ENCODE peak calls at places on chromosomes 6 and 20, in five cellular contexts. One of them, this sample, is unnamed.

GRCh38 chr6:11277275-11278206 is 45.1 kb upstream of the NEDD9 start:
- DNase-seq in astrocyte: peak; percentile 93
- DNase-seq in GM23338: peak; percentile 88
- DNase-seq in A549: peak; percentile 15
- DNase-seq in endothelial cell of umbilical vein: peak; percentile 71
- DNase-seq in this sample: peak; percentile 69

GRCh38 chr20:47189060-47189459 is 167.4 kb downstream of the ZMYND8 start:
- DNase-seq in astrocyte: peak; percentile 8
- DNase-seq in GM23338: no peak
- DNase-seq in A549: no peak
- DNase-seq in endothelial cell of umbilical vein: no peak
- DNase-seq in this sample: no peak

GRCh38 chr6:131014080-131014776 is 48.8 kb downstream of the EPB41L2 start:
- DNase-seq in astrocyte: no peak
- DNase-seq in GM23338: no peak
- DNase-seq in A549: no peak
- DNase-seq in endothelial cell of umbilical vein: peak; percentile 23
- DNase-seq in this sample: no peak

GRCh38 chr20:32446301-32447100 is 88.4 kb downstream of the ASXL1 start:
- DNase-seq in astrocyte: no peak
- DNase-seq in GM23338: no peak
- DNase-seq in A549: no peak
- DNase-seq in endothelial cell of umbilical vein: no peak
- DNase-seq in this sample: no peak

GRCh38 chr6:19812512-19813119 is 24.6 kb upstream of the ID4 start:
- DNase-seq in astrocyte: peak; percentile 39
- DNase-seq in GM23338: peak; percentile 66
- DNase-seq in A549: peak; percentile 26
- DNase-seq in endothelial cell of umbilical vein: peak; percentile 17
- DNase-seq in this sample: peak; percentile 60

GRCh38 chr6:3231213-3232016 is 4.0 kb upstream of the TUBB2B start:
- DNase-seq in astrocyte: peak; percentile 59
- DNase-seq in GM23338: peak; percentile 93
- DNase-seq in A549: peak; percentile 62
- DNase-seq in endothelial cell of umbilical vein: peak; percentile 46
- DNase-seq in this sample: peak; percentile 70

GRCh38 chr6:40900791-40901190 is 138.2 kb downstream of the UNC5CL start:
- DNase-seq in astrocyte: no peak
- DNase-seq in GM23338: no peak
- DNase-seq in A549: no peak
- DNase-seq in endothelial cell of umbilical vein: no peak
- DNase-seq in this sample: no peak

GRCh38 chr20:2463616-2464365 is 6.8 kb downstream of the SNRPB start:
- DNase-seq in astrocyte: no peak
- DNase-seq in GM23338: no peak
- DNase-seq in A549: no peak
- DNase-seq in endothelial cell of umbilical vein: no peak
- DNase-seq in this sample: no peak

GRCh38 chr6:32685603-32686002 is 19.1 kb upstream of the HLA-DQB1 start:
- DNase-seq in astrocyte: peak; percentile 6
- DNase-seq in GM23338: no peak
- DNase-seq in A549: no peak
- DNase-seq in endothelial cell of umbilical vein: no peak
- DNase-seq in this sample: no peak

GRCh38 chr20:50333856-50334255 is 143.2 kb downstream of the CEBPB start:
- DNase-seq in astrocyte: peak; percentile 94
- DNase-seq in GM23338: no peak
- DNase-seq in A549: no peak
- DNase-seq in endothelial cell of umbilical vein: no peak
- DNase-seq in this sample: peak; percentile 73

GRCh38 chr6:29926795-29927427 is 15.4 kb upstream of the HLA-A start:
- DNase-seq in astrocyte: no peak
- DNase-seq in GM23338: peak; percentile 86
- DNase-seq in A549: peak; percentile 9
- DNase-seq in endothelial cell of umbilical vein: peak; percentile 47
- DNase-seq in this sample: no peak

GRCh38 chr6:79949235-79949634 is 1.9 kb upstream of the ELOVL4 start:
- DNase-seq in astrocyte: peak; percentile 46
- DNase-seq in GM23338: peak; percentile 99
- DNase-seq in A549: peak; percentile 9
- DNase-seq in endothelial cell of umbilical vein: peak; percentile 53
- DNase-seq in this sample: peak; percentile 66

GRCh38 chr6:166713608-166714510 is 86.8 kb upstream of the RPS6KA2 start:
- DNase-seq in astrocyte: no peak
- DNase-seq in GM23338: no peak
- DNase-seq in A549: no peak
- DNase-seq in endothelial cell of umbilical vein: peak; percentile 58
- DNase-seq in this sample: no peak

GRCh38 chr6:133040025-133040838 is 200.9 kb upstream of the EYA4 start:
- DNase-seq in astrocyte: peak; percentile 1
- DNase-seq in GM23338: peak; percentile 59
- DNase-seq in A549: peak; percentile 4
- DNase-seq in endothelial cell of umbilical vein: peak; percentile 53
- DNase-seq in this sample: peak; percentile 55

GRCh38 chr20:10316582-10316981 is 98.0 kb downstream of the SNAP25 start:
- DNase-seq in astrocyte: no peak
- DNase-seq in GM23338: peak; percentile 28
- DNase-seq in A549: no peak
- DNase-seq in endothelial cell of umbilical vein: peak; percentile 35
- DNase-seq in this sample: peak; percentile 57

GRCh38 chr20:31758521-31758920 is 19.4 kb downstream of the TPX2 start:
- DNase-seq in astrocyte: no peak
- DNase-seq in GM23338: no peak
- DNase-seq in A549: no peak
- DNase-seq in endothelial cell of umbilical vein: no peak
- DNase-seq in this sample: no peak

GRCh38 chr20:48283470-48284110 is 498.3 kb upstream of the SULF2 start:
- DNase-seq in astrocyte: peak; percentile 99
- DNase-seq in GM23338: no peak
- DNase-seq in A549: no peak
- DNase-seq in endothelial cell of umbilical vein: peak; percentile 99
- DNase-seq in this sample: peak; percentile 93

GRCh38 chr20:18144541-18145099 is 7.0 kb downstream of the KAT14 start:
- DNase-seq in astrocyte: no peak
- DNase-seq in GM23338: peak; percentile 17
- DNase-seq in A549: no peak
- DNase-seq in endothelial cell of umbilical vein: no peak
- DNase-seq in this sample: peak; percentile 88

GRCh38 chr6:79868098-79868722 is 79.1 kb downstream of the ELOVL4 start:
- DNase-seq in astrocyte: peak; percentile 41
- DNase-seq in GM23338: peak; percentile 95
- DNase-seq in A549: peak; percentile 44
- DNase-seq in endothelial cell of umbilical vein: peak; percentile 81
- DNase-seq in this sample: peak; percentile 80

GRCh38 chr6:125792680-125793079 is 1.9 kb downstream of the NCOA7 start:
- DNase-seq in astrocyte: peak; percentile 39
- DNase-seq in GM23338: no peak
- DNase-seq in A549: no peak
- DNase-seq in endothelial cell of umbilical vein: peak; percentile 86
- DNase-seq in this sample: no peak

GRCh38 chr6:3911130-3911529 is 62.0 kb downstream of the FAM50B start:
- DNase-seq in astrocyte: no peak
- DNase-seq in GM23338: no peak
- DNase-seq in A549: no peak
- DNase-seq in endothelial cell of umbilical vein: peak; percentile 55
- DNase-seq in this sample: peak; percentile 38

GRCh38 chr6:144485531-144485930 is 200.4 kb downstream of the UTRN start:
- DNase-seq in astrocyte: no peak
- DNase-seq in GM23338: no peak
- DNase-seq in A549: no peak
- DNase-seq in endothelial cell of umbilical vein: no peak
- DNase-seq in this sample: no peak

GRCh38 chr6:41470341-41471063 is 75.7 kb upstream of the FOXP4 start:
- DNase-seq in astrocyte: peak; percentile 34
- DNase-seq in GM23338: peak; percentile 70
- DNase-seq in A549: no peak
- DNase-seq in endothelial cell of umbilical vein: no peak
- DNase-seq in this sample: no peak

DNA sequence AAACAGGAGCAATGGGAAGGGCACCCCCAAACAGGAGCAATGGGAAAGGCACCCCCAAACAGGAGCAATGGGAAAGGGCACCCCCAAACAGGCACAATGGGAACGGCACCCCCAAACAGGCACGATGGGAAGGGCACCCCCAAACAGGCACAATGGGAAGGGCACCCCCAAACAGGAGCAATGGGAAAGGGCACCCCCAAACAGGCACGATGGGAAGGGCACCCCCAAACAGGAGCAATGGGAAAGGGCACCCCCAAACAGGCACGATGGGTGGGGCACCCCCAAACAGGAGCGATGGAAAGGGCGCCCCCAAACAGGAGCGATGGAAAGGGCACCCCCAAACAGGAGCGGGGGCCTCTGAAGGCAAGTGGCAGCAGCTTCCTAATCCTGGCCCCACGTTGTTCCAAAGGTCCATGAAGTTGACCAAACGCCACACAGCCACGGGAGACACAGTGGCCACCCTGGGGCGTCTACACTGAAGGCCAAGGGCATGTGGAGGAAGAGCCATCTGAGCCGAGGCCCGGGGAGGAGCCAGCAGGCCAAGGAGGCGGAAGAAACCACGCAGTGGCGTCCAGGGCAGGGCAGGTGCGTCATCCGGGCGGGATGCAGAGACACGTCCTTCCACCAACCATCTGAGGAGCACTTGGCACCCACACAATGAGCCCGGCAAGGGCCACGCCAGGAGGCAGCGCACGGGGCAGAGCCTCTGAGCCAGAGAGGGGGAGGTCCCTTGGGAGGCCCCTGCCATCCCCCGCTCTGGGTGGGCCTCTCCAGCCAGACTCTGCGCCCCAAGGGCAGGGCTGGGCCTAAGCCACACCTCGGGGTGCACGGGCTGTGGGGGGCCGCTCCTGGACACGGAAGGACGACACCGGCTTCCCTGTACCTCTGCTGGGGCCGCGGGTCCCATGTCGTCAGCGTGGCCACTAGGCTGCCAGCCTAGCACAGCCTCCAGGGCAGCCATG is 21.5 kb upstream of the NTSR1 start:
- DNase-seq in astrocyte: no peak
- DNase-seq in GM23338: no peak
- DNase-seq in A549: no peak
- DNase-seq in endothelial cell of umbilical vein: no peak
- DNase-seq in this sample: no peak
- H3K4me2 ChIP-seq in astrocyte: no peak overlapping the region
- H3K4me2 ChIP-seq in GM23338: no peak overlapping the region
- H3K4me2 ChIP-seq in A549: no peak overlapping the region
- H3K4me2 ChIP-seq in endothelial cell of umbilical vein: no peak overlapping the region
- H3K4me2 ChIP-seq in this sample: peak overlapping the region; percentile 77

DNA sequence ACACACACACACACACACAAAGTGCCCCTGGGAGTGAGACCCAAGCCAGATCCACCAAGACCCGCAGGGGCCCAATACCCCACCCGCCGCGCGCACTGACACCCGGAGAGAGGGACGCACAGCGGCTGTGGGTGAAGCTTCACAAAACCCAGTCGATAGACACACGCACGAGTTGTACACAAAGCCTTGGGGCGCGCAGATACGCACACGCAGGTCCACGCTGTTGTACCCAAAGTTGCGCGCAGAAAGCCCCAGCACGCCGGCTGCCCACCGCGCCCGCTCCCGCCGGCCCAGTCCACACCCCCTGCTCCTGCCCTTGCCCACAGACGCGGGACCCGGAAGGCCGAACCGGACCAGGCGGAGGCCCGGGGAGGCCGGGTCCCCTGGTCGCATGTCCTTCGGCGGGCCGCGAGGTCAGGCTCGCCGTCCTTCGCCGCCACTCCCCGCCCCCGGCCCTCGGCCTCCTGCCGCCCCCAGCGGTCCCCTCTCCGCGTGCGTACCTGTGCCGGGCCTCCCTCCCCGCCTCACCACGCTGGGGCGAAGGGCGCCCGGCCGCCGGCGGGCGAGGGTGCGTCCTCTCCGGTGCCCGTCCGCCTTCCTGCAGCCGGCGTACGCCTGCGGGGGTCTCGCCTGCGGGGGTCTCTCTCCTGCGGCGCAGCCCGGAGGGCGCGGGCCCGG is at the start of gene TMEM74B:
- DNase-seq in astrocyte: no peak
- DNase-seq in GM23338: peak; percentile 52
- DNase-seq in A549: no peak
- DNase-seq in endothelial cell of umbilical vein: no peak
- DNase-seq in this sample: no peak
- H3K4me2 ChIP-seq in astrocyte: peak within 1 kb of the TSS; percentile 54
- H3K4me2 ChIP-seq in GM23338: peak within 1 kb of the TSS; percentile 83
- H3K4me2 ChIP-seq in A549: peak within 1 kb of the TSS; percentile 93
- H3K4me2 ChIP-seq in endothelial cell of umbilical vein: peak within 1 kb of the TSS; percentile 12
- H3K4me2 ChIP-seq in this sample: peak within 1 kb of the TSS; percentile 81

GRCh38 chr6:31558318-31558625 is 10.9 kb downstream of the NFKBIL1 start:
- DNase-seq in astrocyte: no peak
- DNase-seq in GM23338: no peak
- DNase-seq in A549: no peak
- DNase-seq in endothelial cell of umbilical vein: no peak
- DNase-seq in this sample: no peak

GRCh38 chr6:31558631-31559500 is 11.5 kb downstream of the NFKBIL1 start:
- DNase-seq in astrocyte: no peak
- DNase-seq in GM23338: no peak
- DNase-seq in A549: no peak
- DNase-seq in endothelial cell of umbilical vein: peak; percentile 46
- DNase-seq in this sample: no peak

GRCh38 chr6:31559958-31560696 is 12.0 kb upstream of the LTA start:
- DNase-seq in astrocyte: peak; percentile 46
- DNase-seq in GM23338: peak; percentile 15
- DNase-seq in A549: no peak
- DNase-seq in endothelial cell of umbilical vein: peak; percentile 99
- DNase-seq in this sample: peak; percentile 65

GRCh38 chr6:31560697-31561058 is 11.4 kb upstream of the LTA start:
- DNase-seq in astrocyte: no peak
- DNase-seq in GM23338: no peak
- DNase-seq in A549: no peak
- DNase-seq in endothelial cell of umbilical vein: no peak
- DNase-seq in this sample: no peak

GRCh38 chr6:31559606-31559957 is 12.2 kb downstream of the NFKBIL1 start:
- DNase-seq in astrocyte: no peak
- DNase-seq in GM23338: no peak
- DNase-seq in A549: no peak
- DNase-seq in endothelial cell of umbilical vein: peak; percentile 40
- DNase-seq in this sample: no peak
- H3K4me2 ChIP-seq in astrocyte: peak overlapping the region; percentile 72
- H3K4me2 ChIP-seq in GM23338: no peak overlapping the region
- H3K4me2 ChIP-seq in A549: peak overlapping the region; percentile 45
- H3K4me2 ChIP-seq in endothelial cell of umbilical vein: peak overlapping the region; percentile 90
- H3K4me2 ChIP-seq in this sample: peak overlapping the region; percentile 17

GRCh38 chr6:107534762-107535161 is 44.8 kb downstream of the SOBP start:
- DNase-seq in astrocyte: peak; percentile 8
- DNase-seq in GM23338: peak; percentile 56
- DNase-seq in A549: no peak
- DNase-seq in endothelial cell of umbilical vein: no peak
- DNase-seq in this sample: no peak
- H3K4me2 ChIP-seq in astrocyte: peak overlapping the region; percentile 52
- H3K4me2 ChIP-seq in GM23338: peak overlapping the region; percentile 13
- H3K4me2 ChIP-seq in A549: no peak overlapping the region
- H3K4me2 ChIP-seq in endothelial cell of umbilical vein: no peak overlapping the region
- H3K4me2 ChIP-seq in this sample: no peak overlapping the region

This sample was measured in PC-3.